ENCODE peak calls at places on chromosomes 16 and 17, in six cellular contexts. D, K, N, E, B and A are unnamed samples. For H3F3A, the result is how much of the 10 kb centered on the place peaks cover.

GRCh38 chr16:78761427-78761826 is 662.0 kb downstream of the WWOX start:
- DNase-seq in N (no peak), B (peak), K (no peak), E (peak), D (no peak), A (no peak)

GRCh38 chr17:78935419-78936323 is 10.5 kb upstream of the TIMP2 start:
- DNase-seq in K (no peak), E (no peak), B (no peak), D (peak), N (no peak), A (peak)

GRCh38 chr17:17749025-17749772 is 67.9 kb downstream of the RAI1 start:
- DNase-seq in B (peak), K (peak), D (no peak), E (no peak), N (no peak), A (no peak)

GRCh38 chr16:11328172-11329079 is 16.8 kb upstream of the RMI2 start:
- DNase-seq in D (peak), N (peak), B (peak), K (peak), E (peak), A (peak)

GRCh38 chr17:55341432-55341831 is 76.7 kb downstream of the HLF start:
- DNase-seq in N (no peak), D (peak), K (no peak), B (no peak), E (no peak), A (no peak)

GRCh38 chr16:65661451-65661850 is 539.6 kb upstream of the CDH11 start:
- DNase-seq in D (no peak), B (no peak), N (no peak), K (no peak), E (no peak), A (no peak)

GRCh38 chr17:15649861-15650391 is 30.4 kb upstream of the FBXW10B start:
- DNase-seq in K (no peak), N (peak), D (peak), B (no peak), E (no peak), A (peak)

GRCh38 chr17:2405247-2405926 is 4.5 kb upstream of the MNT start:
- DNase-seq in E (no peak), B (peak), N (peak), K (no peak), D (peak), A (peak)

GRCh38 chr17:66717680-66718079 is 117.2 kb upstream of the CACNG5 start:
- DNase-seq in E (no peak), K (no peak), D (no peak), N (no peak), B (no peak), A (peak)

GRCh38 chr17:74408830-74409229 is 23.1 kb upstream of the GPRC5C start:
- DNase-seq in N (no peak), K (no peak), B (no peak), E (no peak), D (no peak), A (no peak)

GRCh38 chr16:11699234-11699894 is 31.1 kb downstream of the SNN start:
- DNase-seq in B (no peak), N (no peak), D (no peak), E (no peak), K (no peak), A (no peak)

GRCh38 chr17:49964539-49965521 is 4.2 kb upstream of the DLX4 start:
- DNase-seq in D (no peak), E (no peak), B (peak), K (peak), N (no peak), A (no peak)

GRCh38 chr17:49962599-49963276 is 6.3 kb upstream of the DLX4 start:
- DNase-seq in D (no peak), E (no peak), B (no peak), K (peak), N (no peak), A (no peak)

GRCh38 chr17:49963277-49963625 is 5.7 kb upstream of the DLX4 start:
- DNase-seq in E (no peak), D (no peak), B (peak), K (peak), N (no peak), A (no peak)

GRCh38 chr17:49965522-49965905 is 3.5 kb upstream of the DLX4 start:
- DNase-seq in E (no peak), D (no peak), N (no peak), B (peak), K (peak), A (no peak)

DNA sequence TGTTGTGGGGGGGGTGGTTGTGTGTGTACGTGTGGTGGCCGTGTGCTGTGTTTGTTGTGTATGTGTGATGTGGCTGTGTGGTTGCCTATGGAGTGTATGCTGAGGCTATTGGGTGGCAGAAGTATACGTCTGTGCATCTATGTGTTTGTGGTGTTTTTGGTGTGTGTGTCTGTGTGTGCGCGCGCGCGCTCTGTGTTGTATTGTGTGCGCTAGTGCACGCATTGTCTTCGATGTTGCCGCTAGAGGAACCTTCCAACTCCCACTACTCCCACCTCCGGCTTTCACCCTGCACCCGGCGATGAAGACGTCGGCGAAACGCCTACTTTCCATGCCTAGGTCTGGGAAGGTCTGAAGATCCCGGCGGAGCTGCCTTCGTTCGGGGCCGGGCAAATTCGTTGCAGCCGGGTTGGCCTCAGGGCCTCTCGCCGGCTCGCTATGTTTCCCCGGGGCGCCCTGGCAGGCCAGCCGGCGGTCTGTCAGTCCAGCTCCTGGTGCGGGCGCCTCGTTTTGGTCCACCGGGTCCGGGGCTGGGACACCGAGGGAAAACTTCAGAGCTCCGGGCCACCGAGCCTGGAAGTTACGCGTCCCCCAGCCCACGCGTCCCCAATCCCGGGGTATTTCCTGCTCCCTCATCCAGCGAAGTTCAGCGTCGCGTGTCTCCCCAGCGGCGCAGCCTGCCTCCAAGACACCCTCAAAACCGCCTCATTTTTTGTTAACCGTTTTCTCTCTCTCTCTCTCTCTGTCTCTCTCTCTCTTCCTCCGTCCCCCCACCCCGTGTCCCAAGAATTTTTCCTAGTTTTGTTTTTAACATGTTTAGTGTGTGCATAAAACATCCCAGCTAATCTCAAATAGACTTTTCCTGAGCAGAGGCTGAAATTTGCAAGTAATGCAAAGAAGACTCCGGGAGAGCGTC is 5.1 kb upstream of the DLX4 start:
- DNase-seq in K (peak), B (peak), E (no peak), N (no peak), D (peak), A (no peak)
- TF ChIP-seq EZH2 in K (peak), B (no peak), E (peak), N (no peak), D (peak), A (no peak)

GRCh38 chr17:7840441-7840840 is 6.4 kb downstream of the KDM6B start:
- DNase-seq in E (no peak), N (no peak), K (no peak), B (peak), D (no peak), A (no peak)
- H3F3A ChIP-seq in E (half or more), N (under half), K (under half), B (half or more), D (under half), A (under half)

DNA sequence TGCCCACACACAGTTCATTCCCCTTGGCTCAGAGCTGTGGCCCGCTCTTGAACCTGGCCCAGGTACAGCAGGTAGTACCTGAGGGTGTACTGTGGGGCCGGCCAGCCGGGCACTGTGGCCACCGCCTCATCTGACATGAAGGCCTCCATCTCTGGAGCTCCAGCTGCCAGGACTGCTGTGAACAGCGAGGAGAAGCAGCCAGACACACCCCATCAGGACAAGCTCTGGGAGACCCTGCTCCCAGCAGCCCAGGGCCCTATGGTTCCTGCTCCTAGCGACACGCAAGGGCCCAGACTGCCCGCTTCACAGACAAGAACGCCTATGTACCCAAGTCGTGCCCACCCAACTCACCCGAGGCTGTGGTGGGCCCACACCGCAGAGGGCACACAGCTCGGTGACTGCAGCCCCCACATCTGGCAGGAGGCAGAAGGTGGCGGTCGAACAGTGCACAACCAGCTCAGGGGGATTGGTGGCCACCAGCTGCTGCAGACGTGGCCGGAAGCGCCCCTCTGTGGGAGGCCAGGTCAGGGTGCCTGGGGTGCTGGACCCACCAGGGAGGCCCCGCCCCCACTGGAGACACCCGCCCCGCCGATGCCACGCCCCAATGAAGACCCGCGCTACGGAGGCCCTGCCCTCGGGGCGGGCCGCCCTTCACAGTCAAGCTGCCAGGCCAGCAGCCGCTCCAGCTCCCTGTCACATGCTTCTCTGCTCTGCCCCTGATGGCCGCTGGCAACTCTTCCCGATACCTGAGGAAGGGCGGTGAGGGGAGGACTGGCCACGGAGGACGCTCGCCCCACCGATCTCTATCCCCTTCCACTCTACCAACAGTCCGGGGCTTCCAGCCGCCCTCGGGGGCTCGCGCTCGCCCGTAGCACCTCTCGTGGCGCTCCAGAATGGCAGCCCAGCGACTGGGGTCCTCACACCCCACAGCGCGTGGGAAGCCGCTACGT is 1.1 kb upstream of the STUB1 start:
- DNase-seq in D (peak), B (peak), K (peak), E (no peak), N (peak), A (peak)
- H2AFZ ChIP-seq in D (peak), B (peak), K (peak), E (peak), N (no peak), A (no peak)

DNA sequence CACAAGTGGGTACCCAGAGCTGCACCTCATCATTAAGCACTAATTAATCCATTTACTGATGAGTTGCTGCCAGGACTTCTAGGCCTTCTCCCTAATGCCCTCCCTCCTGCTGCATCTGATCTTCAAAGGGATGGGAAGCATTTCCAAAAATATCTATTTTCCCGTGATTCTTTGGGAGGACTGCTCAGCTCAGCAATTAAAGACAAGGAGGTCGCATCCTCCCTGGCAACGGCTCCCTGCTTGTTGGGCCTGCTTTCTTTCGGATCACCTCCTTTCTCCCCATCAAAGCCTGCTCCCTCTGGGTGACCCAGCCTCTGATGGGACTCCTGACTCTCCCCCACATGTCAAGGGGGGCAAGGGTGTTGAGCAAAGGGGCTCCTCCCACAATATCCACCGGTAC is 26.0 kb upstream of the SPPL2C start:
- DNase-seq in E (no peak), K (no peak), D (no peak), B (no peak), N (no peak), A (no peak)
- TF ChIP-seq EZH2 in E (no peak), K (no peak), D (no peak), B (no peak), N (no peak), A (no peak)

GRCh38 chr16:2970563-2970962 is 1.4 kb downstream of the PAQR4 start:
- DNase-seq in K (no peak), D (no peak), B (no peak), N (no peak), E (no peak), A (no peak)

GRCh38 chr16:2971134-2971984 is 2.2 kb downstream of the PAQR4 start:
- DNase-seq in D (no peak), N (no peak), E (no peak), B (no peak), K (no peak), A (no peak)

GRCh38 chr16:2968738-2969544 is at the start of gene PAQR4:
- DNase-seq in D (peak), K (peak), E (peak), B (peak), N (peak), A (peak)

GRCh38 chr16:2968368-2968737 is 795 bp upstream of the PAQR4 start:
- DNase-seq in B (no peak), K (peak), E (no peak), N (no peak), D (peak), A (no peak)

GRCh38 chr16:2969545-2970521 is 685 bp downstream of the PAQR4 start:
- DNase-seq in D (peak), E (peak), N (peak), B (peak), K (peak), A (peak)
- H3F3A ChIP-seq in D (under half), E (under half), N (under half), B (under half), K (under half), A (under half)

GRCh38 chr16:21235199-21235585 is 1.7 kb downstream of the ANKS4B start:
- DNase-seq in K (no peak), N (no peak), B (no peak), D (no peak), E (no peak), A (no peak)

GRCh38 chr16:21228473-21228872 is 5.0 kb upstream of the ANKS4B start:
- DNase-seq in B (no peak), E (no peak), K (no peak), N (no peak), D (no peak), A (no peak)

GRCh38 chr16:21233045-21233520 is 416 bp upstream of the ANKS4B start:
- DNase-seq in B (no peak), E (no peak), K (no peak), D (no peak), N (no peak), A (no peak)

GRCh38 chr16:21236831-21237230 is 3.3 kb downstream of the ANKS4B start:
- DNase-seq in E (no peak), B (no peak), K (no peak), N (no peak), D (no peak), A (no peak)

GRCh38 chr16:21233521-21234150 is at the start of gene ANKS4B:
- DNase-seq in E (no peak), D (no peak), B (no peak), N (no peak), K (no peak), A (no peak)
- H2AFZ ChIP-seq in E (no peak), D (no peak), B (no peak), N (no peak), K (no peak), A (no peak)

DNA sequence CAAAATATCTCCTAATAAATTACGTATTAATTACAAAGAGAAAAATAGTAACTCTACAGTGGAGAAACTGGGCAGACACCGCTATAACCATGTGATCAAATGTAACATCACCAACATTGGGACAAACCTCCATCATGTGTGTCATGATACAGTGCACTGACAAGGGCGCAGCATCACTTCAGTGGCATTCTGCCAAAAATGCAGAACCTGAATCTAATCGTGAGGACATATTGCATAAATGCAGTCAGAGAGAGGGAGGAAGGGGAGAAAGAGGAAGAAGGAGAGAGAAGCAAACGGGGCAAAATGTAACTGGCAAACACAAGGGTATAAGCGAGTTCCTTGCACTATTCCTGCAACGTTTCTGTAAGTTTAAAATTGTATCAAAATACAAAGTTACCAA is 74.2 kb upstream of the MARCHF10 start:
- DNase-seq in E (no peak), K (no peak), N (no peak), D (no peak), B (no peak), A (no peak)
- TF ChIP-seq EZH2 in E (no peak), K (no peak), N (no peak), D (no peak), B (no peak), A (no peak)